ENCODE peak calls at places on chromosome 9, in seven cellular contexts. One of them, this sample, is unnamed.

GRCh38 chr9:6305954-6306563 is 22.1 kb upstream of the TPD52L3 start:
- DNase-seq in WTC11: no peak
- DNase-seq in K562: no peak
- DNase-seq in GM12878: peak; percentile 23
- DNase-seq in HEK293T: peak; percentile 16
- DNase-seq in HCT116: peak; percentile 32
- DNase-seq in HepG2: peak; percentile 42
- DNase-seq in this sample: no peak

GRCh38 chr9:34590376-34591090 is 1.0 kb upstream of the CNTFR start:
- DNase-seq in WTC11: no peak
- DNase-seq in K562: peak; percentile 27
- DNase-seq in GM12878: no peak
- DNase-seq in HEK293T: no peak
- DNase-seq in HCT116: no peak
- DNase-seq in HepG2: no peak
- DNase-seq in this sample: peak; percentile 80

GRCh38 chr9:16367605-16368424 is 502.7 kb downstream of the BNC2 start:
- DNase-seq in WTC11: no peak
- DNase-seq in K562: no peak
- DNase-seq in GM12878: no peak
- DNase-seq in HEK293T: no peak
- DNase-seq in HCT116: no peak
- DNase-seq in HepG2: no peak
- DNase-seq in this sample: no peak

GRCh38 chr9:71929223-71929622 is 17.8 kb downstream of the C9orf85 start:
- DNase-seq in WTC11: no peak
- DNase-seq in K562: no peak
- DNase-seq in GM12878: no peak
- DNase-seq in HEK293T: no peak
- DNase-seq in HCT116: no peak
- DNase-seq in HepG2: no peak
- DNase-seq in this sample: no peak

GRCh38 chr9:109914280-109915027 is 134.5 kb downstream of the PALM2AKAP2 start:
- DNase-seq in WTC11: no peak
- DNase-seq in K562: no peak
- DNase-seq in GM12878: peak; percentile 71
- DNase-seq in HEK293T: no peak
- DNase-seq in HCT116: no peak
- DNase-seq in HepG2: no peak
- DNase-seq in this sample: no peak

GRCh38 chr9:87520172-87520683 is 22.6 kb downstream of the DAPK1 start:
- DNase-seq in WTC11: no peak
- DNase-seq in K562: no peak
- DNase-seq in GM12878: no peak
- DNase-seq in HEK293T: no peak
- DNase-seq in HCT116: no peak
- DNase-seq in HepG2: no peak
- DNase-seq in this sample: peak; percentile 41

GRCh38 chr9:113139225-113139829 is 11.5 kb upstream of the SLC31A2 start:
- DNase-seq in WTC11: no peak
- DNase-seq in K562: no peak
- DNase-seq in GM12878: no peak
- DNase-seq in HEK293T: no peak
- DNase-seq in HCT116: no peak
- DNase-seq in HepG2: peak; percentile 97
- DNase-seq in this sample: no peak

GRCh38 chr9:127077658-127077975 is 44.8 kb downstream of the ANGPTL2 start:
- DNase-seq in WTC11: no peak
- DNase-seq in K562: no peak
- DNase-seq in GM12878: no peak
- DNase-seq in HEK293T: no peak
- DNase-seq in HCT116: no peak
- DNase-seq in HepG2: no peak
- DNase-seq in this sample: no peak

GRCh38 chr9:85742630-85742928 is 825 bp upstream of the AGTPBP1 start:
- DNase-seq in WTC11: no peak
- DNase-seq in K562: no peak
- DNase-seq in GM12878: no peak
- DNase-seq in HEK293T: no peak
- DNase-seq in HCT116: no peak
- DNase-seq in HepG2: no peak
- DNase-seq in this sample: no peak

GRCh38 chr9:91073811-91074771 is 272.5 kb downstream of the SYK start:
- DNase-seq in WTC11: no peak
- DNase-seq in K562: no peak
- DNase-seq in GM12878: no peak
- DNase-seq in HEK293T: no peak
- DNase-seq in HCT116: no peak
- DNase-seq in HepG2: no peak
- DNase-seq in this sample: peak; percentile 17

GRCh38 chr9:113872485-113873143 is 3.5 kb upstream of the ZNF618 start:
- DNase-seq in WTC11: no peak
- DNase-seq in K562: no peak
- DNase-seq in GM12878: no peak
- DNase-seq in HEK293T: no peak
- DNase-seq in HCT116: no peak
- DNase-seq in HepG2: no peak
- DNase-seq in this sample: no peak

GRCh38 chr9:127446720-127447415 is 4.3 kb downstream of the RPL12 start:
- DNase-seq in WTC11: no peak
- DNase-seq in K562: no peak
- DNase-seq in GM12878: no peak
- DNase-seq in HEK293T: no peak
- DNase-seq in HCT116: no peak
- DNase-seq in HepG2: no peak
- DNase-seq in this sample: no peak

DNA sequence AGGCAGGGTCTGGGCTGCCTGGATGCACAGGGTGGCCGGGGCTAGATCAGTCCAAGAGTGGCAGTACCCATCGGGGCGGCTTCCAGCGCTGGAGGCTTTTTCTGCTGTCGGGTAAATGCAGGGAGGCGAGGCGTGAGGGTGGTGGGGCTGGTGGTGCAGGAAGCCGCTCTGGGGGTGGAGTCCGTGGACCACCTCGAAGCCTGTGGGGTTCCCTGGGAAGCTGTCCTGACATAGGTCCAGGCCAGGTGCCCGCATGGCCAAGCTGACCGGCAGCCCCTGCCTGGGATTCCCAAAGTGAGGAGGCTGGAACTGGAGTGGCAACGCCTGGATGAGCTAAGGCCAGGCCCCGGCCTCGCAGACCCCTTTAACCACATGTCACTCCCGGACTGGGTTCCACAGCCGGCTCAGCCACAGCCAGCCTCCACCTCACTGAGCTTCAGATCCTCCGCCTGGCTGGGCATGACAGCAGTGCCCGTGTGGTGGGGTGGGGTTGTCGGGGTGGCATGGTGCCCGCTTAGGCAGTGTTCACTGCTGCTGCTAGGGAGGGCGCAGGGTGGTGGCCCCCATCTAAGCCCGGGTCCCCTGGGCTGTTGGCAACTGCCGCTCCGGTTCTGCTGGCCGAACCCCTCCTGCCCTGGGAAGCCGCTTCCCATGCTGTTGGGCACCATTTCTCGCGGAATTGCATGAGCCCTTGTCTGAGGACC is 1.4 kb upstream of the QRFP start:
- DNase-seq in WTC11: no peak
- DNase-seq in K562: peak; percentile 73
- DNase-seq in GM12878: no peak
- DNase-seq in HEK293T: no peak
- DNase-seq in HCT116: no peak
- DNase-seq in HepG2: no peak
- DNase-seq in this sample: no peak
- TF ChIP-seq SP1 in WTC11: no peak
- TF ChIP-seq SP1 in K562: no peak
- TF ChIP-seq SP1 in GM12878: no peak
- TF ChIP-seq SP1 in HEK293T: no peak
- TF ChIP-seq SP1 in HCT116: no peak
- TF ChIP-seq SP1 in HepG2: no peak
- TF ChIP-seq SP1 in this sample: no peak

GRCh38 chr9:4301971-4302427 is 2.1 kb upstream of the GLIS3 start:
- DNase-seq in WTC11: no peak
- DNase-seq in K562: no peak
- DNase-seq in GM12878: no peak
- DNase-seq in HEK293T: no peak
- DNase-seq in HCT116: no peak
- DNase-seq in HepG2: no peak
- DNase-seq in this sample: no peak
- TF ChIP-seq SP1 in WTC11: no peak
- TF ChIP-seq SP1 in K562: no peak
- TF ChIP-seq SP1 in GM12878: no peak
- TF ChIP-seq SP1 in HEK293T: no peak
- TF ChIP-seq SP1 in HCT116: no peak
- TF ChIP-seq SP1 in HepG2: no peak
- TF ChIP-seq SP1 in this sample: no peak

DNA sequence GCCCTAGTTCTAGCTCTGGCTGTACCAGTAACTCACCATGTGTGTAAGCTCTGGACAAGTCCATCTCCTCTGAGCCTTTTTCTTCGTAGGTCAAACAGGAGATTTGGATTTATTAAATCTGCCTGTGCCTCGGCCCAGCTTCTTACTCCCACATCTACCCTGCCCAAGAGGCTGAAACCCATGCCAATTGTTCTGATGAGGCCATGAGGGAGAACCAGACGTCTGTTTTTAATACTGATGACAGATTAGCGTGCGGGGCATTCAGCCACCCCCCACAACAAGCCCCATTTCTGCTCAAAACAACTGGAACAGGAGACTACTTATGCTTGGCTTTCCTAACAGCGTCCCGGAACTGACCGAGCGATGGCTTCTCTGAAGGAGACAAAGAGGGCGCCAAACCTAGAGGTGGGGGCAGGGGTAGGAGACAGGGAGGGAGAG is 81.2 kb upstream of the TRIM32 start:
- DNase-seq in WTC11: peak; percentile 23
- DNase-seq in K562: no peak
- DNase-seq in GM12878: no peak
- DNase-seq in HEK293T: no peak
- DNase-seq in HCT116: no peak
- DNase-seq in HepG2: no peak
- DNase-seq in this sample: no peak
- TF ChIP-seq SP1 in WTC11: no peak
- TF ChIP-seq SP1 in K562: no peak
- TF ChIP-seq SP1 in GM12878: no peak
- TF ChIP-seq SP1 in HEK293T: no peak
- TF ChIP-seq SP1 in HCT116: no peak
- TF ChIP-seq SP1 in HepG2: no peak
- TF ChIP-seq SP1 in this sample: no peak

DNA sequence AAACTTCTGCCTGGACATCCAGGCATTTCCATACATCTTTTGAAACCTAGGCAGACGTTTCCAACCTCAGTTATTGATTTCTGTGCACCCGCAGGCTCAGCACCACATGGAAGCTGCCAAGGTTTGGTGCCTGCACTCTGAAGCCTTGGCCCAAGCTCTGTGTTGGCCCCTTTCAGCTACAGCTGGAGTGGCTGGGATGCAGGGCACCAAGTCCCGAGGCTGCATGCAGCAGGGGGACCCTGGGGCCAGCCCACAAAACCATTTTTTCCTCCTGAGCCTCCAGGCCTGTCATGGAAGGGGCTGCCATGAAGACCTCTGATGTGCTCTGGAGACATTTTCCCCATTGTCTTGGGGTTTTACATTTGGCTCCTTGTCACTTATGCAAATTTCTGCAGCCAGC is 49.9 kb downstream of the NFX1 start:
- DNase-seq in WTC11: no peak
- DNase-seq in K562: no peak
- DNase-seq in GM12878: no peak
- DNase-seq in HEK293T: no peak
- DNase-seq in HCT116: no peak
- DNase-seq in HepG2: no peak
- DNase-seq in this sample: no peak
- TF ChIP-seq SP1 in WTC11: no peak
- TF ChIP-seq SP1 in K562: no peak
- TF ChIP-seq SP1 in GM12878: no peak
- TF ChIP-seq SP1 in HEK293T: no peak
- TF ChIP-seq SP1 in HCT116: no peak
- TF ChIP-seq SP1 in HepG2: no peak
- TF ChIP-seq SP1 in this sample: no peak

GRCh38 chr9:136726631-136727191 is 14.3 kb downstream of the DIPK1B start:
- DNase-seq in WTC11: no peak
- DNase-seq in K562: no peak
- DNase-seq in GM12878: peak; percentile 21
- DNase-seq in HEK293T: peak; percentile 51
- DNase-seq in HCT116: no peak
- DNase-seq in HepG2: peak; percentile 67
- DNase-seq in this sample: no peak
- TF ChIP-seq SP1 in WTC11: no peak
- TF ChIP-seq SP1 in K562: no peak
- TF ChIP-seq SP1 in GM12878: no peak
- TF ChIP-seq SP1 in HEK293T: no peak
- TF ChIP-seq SP1 in HCT116: no peak
- TF ChIP-seq SP1 in HepG2: no peak
- TF ChIP-seq SP1 in this sample: no peak

GRCh38 chr9:115594551-115594950 is 476.6 kb upstream of the TNC start:
- DNase-seq in WTC11: no peak
- DNase-seq in K562: no peak
- DNase-seq in GM12878: no peak
- DNase-seq in HEK293T: no peak
- DNase-seq in HCT116: no peak
- DNase-seq in HepG2: no peak
- DNase-seq in this sample: no peak

GRCh38 chr9:115587310-115587709 is 469.4 kb upstream of the TNC start:
- DNase-seq in WTC11: no peak
- DNase-seq in K562: no peak
- DNase-seq in GM12878: no peak
- DNase-seq in HEK293T: no peak
- DNase-seq in HCT116: no peak
- DNase-seq in HepG2: no peak
- DNase-seq in this sample: no peak

GRCh38 chr9:115590016-115590415 is 472.1 kb upstream of the TNC start:
- DNase-seq in WTC11: no peak
- DNase-seq in K562: no peak
- DNase-seq in GM12878: no peak
- DNase-seq in HEK293T: no peak
- DNase-seq in HCT116: no peak
- DNase-seq in HepG2: no peak
- DNase-seq in this sample: no peak

GRCh38 chr9:115593587-115594091 is 475.7 kb upstream of the TNC start:
- DNase-seq in WTC11: no peak
- DNase-seq in K562: peak; percentile 28
- DNase-seq in GM12878: no peak
- DNase-seq in HEK293T: peak; percentile 32
- DNase-seq in HCT116: peak; percentile 23
- DNase-seq in HepG2: peak; percentile 4
- DNase-seq in this sample: peak; percentile 49

DNA sequence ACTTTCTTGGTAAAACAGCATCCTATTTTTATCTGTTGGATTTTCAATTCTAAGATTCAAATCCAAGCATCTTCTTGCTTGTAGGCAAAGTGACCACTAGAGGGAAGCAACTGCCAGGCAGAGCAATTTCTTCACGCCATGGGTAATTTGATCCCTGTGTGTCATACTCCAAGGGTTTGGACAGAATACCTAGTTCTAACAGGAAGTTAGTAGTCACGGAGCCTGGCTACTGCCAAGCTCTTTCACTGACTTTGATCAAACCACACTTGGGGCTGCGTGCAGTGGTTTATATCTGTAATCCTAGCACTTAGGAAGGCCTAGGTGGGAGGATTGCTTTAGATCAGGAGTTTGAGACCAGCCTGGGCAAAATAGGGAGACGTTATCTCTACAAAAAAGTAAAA is 473.6 kb upstream of the TNC start:
- DNase-seq in WTC11: peak; percentile 47
- DNase-seq in K562: peak; percentile 10
- DNase-seq in GM12878: peak; percentile 5
- DNase-seq in HEK293T: peak; percentile 69
- DNase-seq in HCT116: peak; percentile 84
- DNase-seq in HepG2: peak; percentile 74
- DNase-seq in this sample: peak; percentile 63
- TF ChIP-seq SP1 in WTC11: no peak
- TF ChIP-seq SP1 in K562: no peak
- TF ChIP-seq SP1 in GM12878: no peak
- TF ChIP-seq SP1 in HEK293T: no peak
- TF ChIP-seq SP1 in HCT116: peak; percentile 42
- TF ChIP-seq SP1 in HepG2: no peak
- TF ChIP-seq SP1 in this sample: no peak

This sample was measured in H1.